ENCODE peak calls at places on chromosomes 7 and 10, in five cellular contexts. L is stimulated activated CD4-positive, alpha-beta T cell treated with anti-CD3 and anti-CD28 coated beads, Interleukin-4, amount 100 ng/mL, for 1 hour; O is AML-193; T is memory B cell; W is ELF-1. K is an unnamed sample.

GRCh38 chr7:135785065-135785464 is 36.5 kb upstream of the FAM180A start:
- DNase-seq in L (no peak), O (no peak), T (no peak), W (no peak), K (no peak)

GRCh38 chr10:80453392-80453714 is 757 bp upstream of the TSPAN14 start:
- DNase-seq in L (no peak), O (no peak), T (no peak), W (no peak), K (peak)

GRCh38 chr10:67839957-67840356 is 2.0 kb upstream of the DNAJC12 start:
- DNase-seq in L (no peak), O (no peak), T (no peak), W (no peak), K (no peak)

GRCh38 chr7:82172896-82173295 is 270.7 kb downstream of the CACNA2D1 start:
- DNase-seq in L (no peak), O (no peak), T (no peak), W (no peak), K (no peak)

GRCh38 chr7:118324790-118325449 is 100.4 kb downstream of the ANKRD7 start:
- DNase-seq in L (no peak), O (no peak), T (no peak), W (no peak), K (no peak)

GRCh38 chr10:124736491-124737136 is 7.6 kb downstream of the FAM53B start:
- DNase-seq in L (no peak), O (no peak), T (no peak), W (no peak), K (no peak)

GRCh38 chr10:31059323-31059722 is 27.7 kb upstream of the ZNF438 start:
- DNase-seq in L (no peak), O (no peak), T (no peak), W (no peak), K (no peak)

GRCh38 chr7:107471292-107472070 is 1.6 kb downstream of the GPR22 start:
- DNase-seq in L (no peak), O (no peak), T (no peak), W (no peak), K (peak)

GRCh38 chr10:13717936-13718772 is 131.4 kb downstream of the PRPF18 start:
- DNase-seq in L (peak), O (peak), T (peak), W (peak), K (no peak)

GRCh38 chr7:27549621-27550020 is 113.1 kb downstream of the HIBADH start:
- DNase-seq in L (no peak), O (no peak), T (no peak), W (no peak), K (no peak)

GRCh38 chr7:111561659-111561908 is 708 bp downstream of the IMMP2L start:
- DNase-seq in L (peak), O (no peak), T (no peak), W (no peak), K (no peak)